ENCODE peak calls at places on chromosomes 13 and 19, in four cellular contexts. F is NCI-H748 treated with DMSO at 0.1 percent for 48 hours, S is AG09319, L is T1000. U is an unnamed sample.

GRCh38 chr13:52374389-52374788 is 31.6 kb downstream of the THSD1 start:
- DNase-seq in L (no peak), S (no peak), F (no peak), U (no peak)

GRCh38 chr19:33456076-33456844 is 65.3 kb downstream of the PEPD start:
- DNase-seq in L (no peak), F (no peak), S (no peak), U (no peak)

GRCh38 chr19:6723738-6724137 is 3.3 kb upstream of the C3 start:
- DNase-seq in F (no peak), L (no peak), S (no peak), U (no peak)

GRCh38 chr13:50161052-50161451 is 145.8 kb downstream of the KCNRG start:
- DNase-seq in L (no peak), S (peak), F (no peak), U (no peak)

GRCh38 chr13:86174632-86175031 is 375.4 kb upstream of the SLITRK6 start:
- DNase-seq in S (no peak), L (no peak), F (no peak), U (no peak)

GRCh38 chr13:43489168-43489730 is 297.5 kb downstream of the ENOX1 start:
- DNase-seq in S (no peak), L (no peak), F (no peak), U (peak)

GRCh38 chr19:33339016-33339749 is 34.3 kb upstream of the CEBPG start:
- DNase-seq in F (no peak), L (no peak), S (no peak), U (no peak)

GRCh38 chr13:36549771-36550170 is 117.5 kb downstream of the CCNA1 start:
- DNase-seq in L (no peak), S (no peak), F (no peak), U (peak)

GRCh38 chr19:7099597-7099921 is 30.1 kb downstream of the ZNF557 start:
- DNase-seq in F (no peak), L (no peak), S (no peak), U (no peak)

GRCh38 chr13:25375727-25376358 is 4.1 kb downstream of the ATP8A2 start:
- DNase-seq in S (peak), L (no peak), F (peak), U (no peak)

GRCh38 chr19:33266971-33267484 is 35.3 kb downstream of the CEBPA start:
- DNase-seq in L (no peak), S (no peak), F (no peak), U (no peak)

GRCh38 chr19:31257025-31257424 is 92.2 kb downstream of the TSHZ3 start:
- DNase-seq in L (no peak), S (no peak), F (no peak), U (no peak)

GRCh38 chr19:38792250-38793111 is 3.5 kb downstream of the LGALS7B start:
- DNase-seq in L (no peak), S (no peak), F (no peak), U (no peak)

GRCh38 chr19:54576411-54576976 is 2.9 kb downstream of the LILRA2 start:
- DNase-seq in S (no peak), F (no peak), L (no peak), U (no peak)

GRCh38 chr19:30606114-30607050 is 234.2 kb downstream of the ZNF536 start:
- DNase-seq in S (no peak), F (no peak), L (no peak), U (no peak)

GRCh38 chr19:10797541-10798256 is 38.3 kb downstream of the TMED1 start:
- DNase-seq in F (no peak), S (no peak), L (no peak), U (no peak)

U was measured in heart right ventricle.